ENCODE peak calls at places on chromosomes 6 and 20, in six cellular contexts. H, V, U, C, L and K are unnamed samples.

GRCh38 chr6:2259002-2259494 is 13.6 kb upstream of the GMDS start:
- DNase-seq in H (no peak), C (no peak), V (no peak), U (peak), L (no peak), K (no peak)

GRCh38 chr20:53579581-53580375 is 13.9 kb downstream of the ZNF217 start:
- DNase-seq in H (no peak), V (no peak), L (no peak), U (peak), C (no peak), K (no peak)

GRCh38 chr6:128350416-128351254 is 169.8 kb downstream of the PTPRK start:
- DNase-seq in L (no peak), V (peak), U (no peak), C (no peak), H (no peak), K (no peak)

GRCh38 chr6:22231050-22231449 is 65.8 kb downstream of the PRL start:
- DNase-seq in L (no peak), H (no peak), C (no peak), U (no peak), V (no peak), K (no peak)

GRCh38 chr20:38141154-38141888 is 23.7 kb downstream of the TGM2 start:
- DNase-seq in L (no peak), U (no peak), V (no peak), H (no peak), C (no peak), K (no peak)

GRCh38 chr20:57323034-57323433 is 6.6 kb upstream of the SPO11 start:
- DNase-seq in C (no peak), H (no peak), U (peak), V (peak), L (no peak), K (no peak)

GRCh38 chr6:20024979-20025378 is 187.3 kb downstream of the MBOAT1 start:
- DNase-seq in U (no peak), L (no peak), H (no peak), C (no peak), V (no peak), K (no peak)

GRCh38 chr6:124622351-124622750 is 339.9 kb upstream of the RNF217 start:
- DNase-seq in C (no peak), L (no peak), V (no peak), U (no peak), H (no peak), K (no peak)

GRCh38 chr6:64815718-64816117 is 891.3 kb downstream of the EYS start:
- DNase-seq in V (no peak), U (no peak), C (no peak), L (no peak), H (no peak), K (no peak)

GRCh38 chr6:158730175-158730907 is 80.5 kb downstream of the SYTL3 start:
- DNase-seq in V (no peak), H (no peak), L (no peak), U (peak), C (no peak), K (no peak)

GRCh38 chr6:133630651-133631050 is 258.3 kb upstream of the TCF21 start:
- DNase-seq in L (no peak), V (no peak), U (no peak), H (no peak), C (no peak), K (no peak)

GRCh38 chr20:25454153-25454900 is 46.9 kb downstream of the GINS1 start:
- DNase-seq in V (no peak), U (no peak), C (no peak), H (no peak), L (no peak), K (no peak)

GRCh38 chr6:40796280-40797223 is 209.4 kb upstream of the LRFN2 start:
- DNase-seq in V (no peak), L (no peak), H (no peak), C (no peak), U (no peak), K (no peak)

GRCh38 chr20:34240121-34240520 is 1.1 kb upstream of the ASIP start:
- DNase-seq in U (no peak), H (no peak), C (no peak), L (no peak), V (no peak), K (no peak)

GRCh38 chr6:12113190-12113578 is 101.1 kb downstream of the HIVEP1 start:
- DNase-seq in L (no peak), V (no peak), U (no peak), C (no peak), H (no peak), K (no peak)

GRCh38 chr6:125789576-125790402 is 971 bp upstream of the NCOA7 start:
- DNase-seq in V (no peak), H (peak), C (no peak), L (no peak), U (no peak), K (peak)

GRCh38 chr20:11652128-11652527 is 265.6 kb upstream of the BTBD3 start:
- DNase-seq in V (no peak), C (no peak), U (no peak), H (no peak), L (no peak), K (no peak)

GRCh38 chr6:150894935-150895686 is 29.6 kb downstream of the MTHFD1L start:
- DNase-seq in V (no peak), L (no peak), H (peak), U (peak), C (no peak), K (peak)

GRCh38 chr6:116072368-116072767 is 11.7 kb upstream of the FRK start:
- DNase-seq in H (no peak), C (no peak), U (no peak), V (no peak), L (no peak), K (no peak)

GRCh38 chr6:22717906-22718305 is 148.5 kb downstream of the HDGFL1 start:
- DNase-seq in U (no peak), L (no peak), C (no peak), H (peak), V (no peak), K (no peak)